ENCODE peak calls at places on chromosome 20, in nine cellular contexts. P, J, A, I, Y, K, G, B and F are unnamed samples.

GRCh38 chr20:40673442-40673841 is 15.6 kb downstream of the MAFB start:
- DNase-seq in A (no peak), P (no peak), Y (peak; percentile 10), B (peak; percentile 63), I (no peak), G (no peak), J (no peak), K (no peak), F (peak; percentile 58)

GRCh38 chr20:24469116-24470030 is at the start of gene SYNDIG1:
- DNase-seq in K (peak; percentile 57), J (peak; percentile 78), Y (no peak), P (peak; percentile 82), G (no peak), B (no peak), I (no peak), A (no peak), F (no peak)

GRCh38 chr20:47235111-47235510 is 121.4 kb downstream of the ZMYND8 start:
- DNase-seq in J (no peak), G (no peak), P (no peak), Y (no peak), I (no peak), K (no peak), A (no peak), B (no peak), F (no peak)

GRCh38 chr20:33791959-33792597 is 19.1 kb upstream of the CHMP4B start:
- DNase-seq in G (no peak), I (peak; percentile 69), B (peak; percentile 59), J (peak; percentile 75), A (no peak), K (no peak), P (peak; percentile 49), Y (no peak), F (no peak)

GRCh38 chr20:59005523-59006166 is 1.4 kb downstream of the CTSZ start:
- DNase-seq in B (no peak), I (no peak), P (no peak), A (no peak), K (no peak), G (no peak), Y (no peak), J (no peak), F (no peak)

GRCh38 chr20:49976542-49976941 is 6.2 kb upstream of the SNAI1 start:
- DNase-seq in J (no peak), A (no peak), K (no peak), B (no peak), G (no peak), P (no peak), I (no peak), Y (no peak), F (peak; percentile 84)

GRCh38 chr20:859661-860294 is 26.3 kb downstream of the FAM110A start:
- DNase-seq in P (no peak), B (no peak), J (no peak), K (no peak), A (no peak), G (no peak), I (no peak), Y (no peak), F (peak; percentile 78)

GRCh38 chr20:2780948-2781347 is 19.5 kb downstream of the CPXM1 start:
- DNase-seq in K (no peak), I (no peak), G (no peak), B (no peak), A (no peak), J (no peak), Y (no peak), P (no peak), F (no peak)

GRCh38 chr20:25058051-25058796 is at the start of gene ACSS1:
- DNase-seq in J (peak; percentile 90), B (peak; percentile 60), Y (no peak), K (no peak), P (peak; percentile 81), A (no peak), I (peak; percentile 78), G (peak; percentile 25), F (no peak)

GRCh38 chr20:1892122-1892385 is 3.2 kb upstream of the SIRPA start:
- DNase-seq in K (no peak), I (no peak), Y (no peak), A (no peak), J (no peak), G (no peak), P (no peak), B (no peak), F (no peak)

GRCh38 chr20:50709574-50709973 is 18.2 kb upstream of the RIPOR3 start:
- DNase-seq in J (no peak), P (no peak), I (no peak), A (no peak), Y (no peak), K (no peak), B (no peak), G (no peak), F (no peak)

GRCh38 chr20:56634307-56634706 is 5.2 kb downstream of the TFAP2C start:
- DNase-seq in B (no peak), J (no peak), K (no peak), A (no peak), P (no peak), Y (no peak), I (no peak), G (no peak), F (no peak)

GRCh38 chr20:23108871-23109270 is 22.7 kb upstream of the CD93 start:
- DNase-seq in J (no peak), B (no peak), K (no peak), G (no peak), A (no peak), Y (no peak), P (no peak), I (no peak), F (no peak)

GRCh38 chr20:42442728-42443127 is 747.0 kb downstream of the PTPRT start:
- DNase-seq in B (no peak), A (no peak), P (no peak), J (peak; percentile 57), I (no peak), K (no peak), Y (no peak), G (no peak), F (no peak)

GRCh38 chr20:13648291-13648690 is 9.6 kb upstream of the TASP1 start:
- DNase-seq in K (no peak), G (no peak), B (no peak), A (no peak), Y (no peak), J (peak; percentile 81), I (no peak), P (no peak), F (no peak)

GRCh38 chr20:32190608-32191415 is 16.7 kb downstream of the PLAGL2 start:
- DNase-seq in B (no peak), G (no peak), A (no peak), P (no peak), J (no peak), Y (no peak), K (no peak), I (no peak), F (no peak)

GRCh38 chr20:19552144-19552895 is 205.7 kb upstream of the RIN2 start:
- DNase-seq in A (no peak), K (peak; percentile 50), G (no peak), J (peak; percentile 56), P (no peak), Y (peak; percentile 2), I (no peak), B (peak; percentile 17), F (peak; percentile 63)

GRCh38 chr20:19789446-19789845 is 31.4 kb downstream of the RIN2 start:
- DNase-seq in B (no peak), J (no peak), A (no peak), G (no peak), I (no peak), Y (no peak), P (no peak), K (no peak), F (no peak)

GRCh38 chr20:32562495-32562911 is 22.6 kb downstream of the NOL4L start:
- DNase-seq in A (no peak), G (no peak), I (no peak), P (no peak), Y (no peak), K (no peak), B (no peak), J (no peak), F (no peak)

GRCh38 chr20:32050851-32051556 is 1.0 kb upstream of the HCK start:
- DNase-seq in Y (no peak), G (no peak), J (peak; percentile 82), K (no peak), A (no peak), I (peak; percentile 44), P (peak; percentile 52), B (no peak), F (no peak)

GRCh38 chr20:52104546-52105044 is 87.0 kb downstream of the ZFP64 start:
- DNase-seq in A (no peak), G (no peak), Y (peak; percentile 26), B (no peak), I (no peak), K (peak; percentile 46), P (no peak), J (no peak), F (no peak)
- H3K27me3 ChIP-seq in A (no peaks in the 10 kb centered on the region), G (no peaks in the 10 kb centered on the region), Y (no peaks in the 10 kb centered on the region), B (no peaks in the 10 kb centered on the region), I (peaks cover 36% of the 10 kb centered on the region), K (peaks cover 7% of the 10 kb centered on the region), P (no peaks in the 10 kb centered on the region), J (no peaks in the 10 kb centered on the region), F (no peaks in the 10 kb centered on the region)

DNA sequence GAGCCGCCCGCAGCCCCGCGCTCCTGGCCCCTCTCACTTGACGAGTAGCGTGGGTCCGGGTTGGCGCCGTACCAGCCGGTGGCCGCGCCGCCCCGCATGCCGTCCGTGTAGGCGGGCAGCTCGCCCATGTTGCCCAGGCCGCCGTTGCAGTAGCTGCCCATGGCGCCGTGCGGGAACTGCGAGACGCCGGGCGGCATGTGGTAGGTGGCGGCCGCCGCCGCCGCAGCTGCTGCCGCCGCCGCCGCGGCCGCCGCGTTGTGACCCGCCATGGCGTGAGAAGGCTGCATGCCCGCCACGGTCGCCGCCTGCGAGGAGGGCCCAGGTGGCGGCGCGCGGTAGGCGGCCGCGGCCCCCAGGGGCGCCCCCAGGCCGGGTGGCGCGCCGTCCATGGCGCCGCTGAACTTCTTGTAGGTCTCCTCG is 395 bp downstream of the NKX2-4 start:
- DNase-seq in Y (no peak), B (no peak), K (no peak), J (peak; percentile 52), A (no peak), I (no peak), G (no peak), P (no peak), F (no peak)
- H3K27me3 ChIP-seq in Y (peaks cover 100% of the 10 kb centered on the region), B (no peaks in the 10 kb centered on the region), K (peaks cover 26% of the 10 kb centered on the region), J (peaks cover 11% of the 10 kb centered on the region), A (peaks cover 55% of the 10 kb centered on the region), I (peaks cover 100% of the 10 kb centered on the region), G (peaks cover 62% of the 10 kb centered on the region), P (peaks cover 13% of the 10 kb centered on the region), F (peaks cover 30% of the 10 kb centered on the region)

DNA sequence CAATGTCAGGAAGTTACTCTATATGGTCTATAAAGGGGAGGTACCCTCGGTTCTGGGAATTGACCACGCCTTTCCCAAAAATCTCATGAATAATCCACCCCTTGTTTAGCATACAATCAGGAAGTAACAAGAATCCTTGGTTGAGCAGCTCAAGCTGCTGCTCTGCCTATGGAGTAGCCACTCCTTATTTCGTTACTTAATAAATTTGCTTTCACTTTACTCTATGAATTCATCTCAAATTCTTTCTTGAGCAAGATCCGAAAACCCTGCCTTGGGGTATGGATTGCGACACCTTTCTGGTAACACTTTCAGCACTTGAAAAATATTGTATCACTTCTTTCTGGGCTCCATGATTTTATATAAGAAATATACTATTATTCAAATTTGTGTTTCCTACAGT is 243.1 kb downstream of the BMP2 start:
- DNase-seq in B (no peak), A (no peak), K (no peak), I (no peak), G (no peak), Y (peak; percentile 56), P (no peak), J (no peak), F (peak; percentile 75)
- H3K27me3 ChIP-seq in B (no peaks in the 10 kb centered on the region), A (no peaks in the 10 kb centered on the region), K (no peaks in the 10 kb centered on the region), I (no peaks in the 10 kb centered on the region), G (no peaks in the 10 kb centered on the region), Y (no peaks in the 10 kb centered on the region), P (no peaks in the 10 kb centered on the region), J (no peaks in the 10 kb centered on the region), F (no peaks in the 10 kb centered on the region)

GRCh38 chr20:63009044-63009961 is 2.5 kb upstream of the BHLHE23 start:
- DNase-seq in Y (no peak), K (peak; percentile 73), J (peak; percentile 89), I (peak; percentile 84), G (no peak), A (no peak), P (peak; percentile 84), B (peak; percentile 79), F (peak; percentile 22)
- H3K27me3 ChIP-seq in Y (peaks cover 98% of the 10 kb centered on the region), K (peaks cover 46% of the 10 kb centered on the region), J (no peaks in the 10 kb centered on the region), I (peaks cover 100% of the 10 kb centered on the region), G (peaks cover 64% of the 10 kb centered on the region), A (peaks cover 80% of the 10 kb centered on the region), P (peaks cover 33% of the 10 kb centered on the region), B (no peaks in the 10 kb centered on the region), F (peaks cover 35% of the 10 kb centered on the region)